ENCODE peak calls at places on chromosomes 4 and X, in five cellular contexts. M is left ventricle myocardium inferior, E is K562, L is psoas muscle, Z is heart left ventricle. Q is an unnamed sample.

GRCh38 chr4:19224820-19225219 is 1026.9 kb upstream of the SLIT2 start:
- DNase-seq in E (no peak), L (no peak), M (no peak), Z (no peak), Q (no peak)

GRCh38 chr4:6742507-6742906 is 26.5 kb downstream of the BLOC1S4 start:
- DNase-seq in E (no peak), Z (no peak), M (no peak), L (no peak), Q (no peak)

GRCh38 chr4:159142254-159142653 is 39.4 kb downstream of the RAPGEF2 start:
- DNase-seq in E (peak; percentile 11), L (no peak), M (no peak), Z (no peak), Q (no peak)

GRCh38 chr4:168119870-168120269 is 27.5 kb downstream of the ANXA10 start:
- DNase-seq in M (no peak), L (no peak), E (no peak), Z (no peak), Q (no peak)

GRCh38 chr4:128803783-128804182 is 5.7 kb upstream of the JADE1 start:
- DNase-seq in L (no peak), E (no peak), M (no peak), Z (no peak), Q (no peak)

GRCh38 chr4:52983563-52984303 is 121.6 kb downstream of the RASL11B start:
- DNase-seq in Z (no peak), L (no peak), E (peak; percentile 48), M (no peak), Q (no peak)

GRCh38 chr4:173217727-173218126 is 49.1 kb downstream of the GALNT7 start:
- DNase-seq in M (no peak), Z (no peak), L (no peak), E (no peak), Q (no peak)

GRCh38 chr4:56648245-56649151 is 32.6 kb downstream of the HOPX start:
- DNase-seq in M (no peak), L (no peak), E (no peak), Z (no peak), Q (no peak)

GRCh38 chr4:38310446-38311043 is 350.3 kb downstream of the PTTG2 start:
- DNase-seq in L (no peak), E (no peak), M (no peak), Z (no peak), Q (no peak)

GRCh38 chrX:29225670-29226069 is 638.4 kb downstream of the IL1RAPL1 start:
- DNase-seq in E (no peak), L (no peak), Z (no peak), M (no peak), Q (no peak)

GRCh38 chr4:4575284-4576211 is 33.7 kb upstream of the STX18 start:
- DNase-seq in M (peak; percentile 65), Z (peak; percentile 73), E (peak; percentile 82), L (peak; percentile 74), Q (peak; percentile 54)

GRCh38 chrX:71128915-71129765 is 10.7 kb downstream of the MED12 start:
- DNase-seq in Z (peak; percentile 60), L (peak; percentile 74), M (peak; percentile 59), E (peak; percentile 68), Q (peak; percentile 68)

DNA sequence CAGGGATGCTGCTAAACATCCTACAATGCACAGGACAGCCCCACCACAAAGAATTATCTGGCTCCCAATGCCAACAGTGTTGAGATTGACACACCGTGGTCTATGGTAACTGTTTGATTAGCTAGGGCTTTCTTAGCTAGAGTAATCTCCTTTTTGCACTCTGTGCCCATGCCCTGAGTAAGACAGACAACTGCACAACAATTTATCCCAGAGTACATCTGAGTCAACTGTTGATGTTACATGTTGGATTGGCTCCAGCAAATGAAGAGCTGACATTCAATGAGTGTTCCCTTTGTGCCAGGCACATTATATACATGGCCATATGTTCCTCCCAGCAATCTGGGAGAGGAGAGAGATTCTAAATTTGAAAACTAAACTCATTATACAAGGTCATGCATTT is 3.8 kb upstream of the FAM9C start:
- DNase-seq in Z (no peak), L (no peak), E (no peak), M (no peak), Q (no peak)
- H3K4me1 ChIP-seq in Z (no peaks in the 10 kb centered on the region), L (no peaks in the 10 kb centered on the region), E (peaks cover 9% of the 10 kb centered on the region), M (no peaks in the 10 kb centered on the region), Q (no peaks in the 10 kb centered on the region)

GRCh38 chrX:2698604-2699003 is 7.5 kb downstream of the CD99 start:
- DNase-seq in E (no peak), Z (no peak), L (no peak), M (no peak), Q (no peak)
- H3K4me1 ChIP-seq in E (peaks cover 9% of the 10 kb centered on the region), Z (peaks cover 97% of the 10 kb centered on the region), L (peaks cover 62% of the 10 kb centered on the region), M (peaks cover 99% of the 10 kb centered on the region), Q (peaks cover 68% of the 10 kb centered on the region)

GRCh38 chr4:73609688-73610087 is 10.5 kb downstream of the RASSF6 start:
- DNase-seq in M (no peak), L (no peak), E (no peak), Z (no peak), Q (no peak)

GRCh38 chr4:73603854-73604584 is 16.2 kb downstream of the RASSF6 start:
- DNase-seq in Z (no peak), E (no peak), L (no peak), M (no peak), Q (no peak)

GRCh38 chr4:73607375-73608026 is 12.7 kb downstream of the RASSF6 start:
- DNase-seq in M (no peak), E (no peak), Z (no peak), L (no peak), Q (no peak)

GRCh38 chr4:73608677-73609594 is 11.3 kb downstream of the RASSF6 start:
- DNase-seq in Z (no peak), L (no peak), E (no peak), M (no peak), Q (no peak)

DNA sequence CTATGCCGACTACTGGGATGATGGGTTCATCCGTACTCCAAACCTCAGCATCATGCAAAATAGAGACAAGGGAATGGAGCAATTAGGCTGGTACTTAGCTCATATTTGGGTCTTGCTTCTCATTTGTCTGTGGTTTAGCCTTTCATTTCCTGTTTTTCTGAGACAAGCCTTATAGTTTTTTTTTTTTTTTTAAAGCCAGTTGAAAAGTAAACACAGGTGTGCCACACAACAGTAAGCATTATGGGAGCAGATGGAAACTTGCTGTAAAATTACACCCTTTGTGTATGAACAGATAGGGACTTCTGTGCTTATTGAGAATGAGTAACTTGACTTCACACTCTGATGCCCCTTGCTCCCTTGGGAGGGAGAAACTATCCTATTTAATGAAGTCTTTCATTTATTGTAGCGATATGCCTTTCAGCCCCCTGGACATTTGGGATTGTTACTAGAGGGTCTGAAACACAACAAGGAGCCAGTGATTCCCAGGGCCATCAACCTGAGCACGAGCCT is 13.7 kb downstream of the RASSF6 start:
- DNase-seq in M (no peak), Z (no peak), L (no peak), E (no peak), Q (no peak)
- H3K4me1 ChIP-seq in M (no peaks in the 10 kb centered on the region), Z (no peaks in the 10 kb centered on the region), L (no peaks in the 10 kb centered on the region), E (no peaks in the 10 kb centered on the region), Q (no peaks in the 10 kb centered on the region)

GRCh38 chr4:68338625-68339024 is 11.3 kb downstream of the YTHDC1 start:
- DNase-seq in E (no peak), L (no peak), Z (no peak), M (no peak), Q (no peak)

GRCh38 chr4:68342139-68342538 is 7.8 kb downstream of the YTHDC1 start:
- DNase-seq in E (no peak), M (no peak), L (no peak), Z (no peak), Q (no peak)

GRCh38 chr4:68337522-68337921 is 12.4 kb downstream of the YTHDC1 start:
- DNase-seq in Z (no peak), M (no peak), L (no peak), E (no peak), Q (no peak)

GRCh38 chr4:68336530-68336929 is 13.4 kb downstream of the YTHDC1 start:
- DNase-seq in Z (no peak), M (no peak), L (no peak), E (no peak), Q (no peak)

GRCh38 chr4:68337004-68337403 is 12.9 kb downstream of the YTHDC1 start:
- DNase-seq in Z (no peak), E (no peak), M (no peak), L (no peak), Q (no peak)
- H3K4me1 ChIP-seq in Z (peaks cover 44% of the 10 kb centered on the region), E (no peaks in the 10 kb centered on the region), M (peaks cover 80% of the 10 kb centered on the region), L (peaks cover 42% of the 10 kb centered on the region), Q (peaks cover 14% of the 10 kb centered on the region)

GRCh38 chr4:119728692-119729593 is 100.3 kb upstream of the PDE5A start:
- DNase-seq in M (no peak), L (no peak), Z (no peak), E (no peak), Q (no peak)
- H3K4me1 ChIP-seq in M (peaks cover 45% of the 10 kb centered on the region), L (peaks cover 32% of the 10 kb centered on the region), Z (peaks cover 14% of the 10 kb centered on the region), E (no peaks in the 10 kb centered on the region), Q (peaks cover 21% of the 10 kb centered on the region)

DNA sequence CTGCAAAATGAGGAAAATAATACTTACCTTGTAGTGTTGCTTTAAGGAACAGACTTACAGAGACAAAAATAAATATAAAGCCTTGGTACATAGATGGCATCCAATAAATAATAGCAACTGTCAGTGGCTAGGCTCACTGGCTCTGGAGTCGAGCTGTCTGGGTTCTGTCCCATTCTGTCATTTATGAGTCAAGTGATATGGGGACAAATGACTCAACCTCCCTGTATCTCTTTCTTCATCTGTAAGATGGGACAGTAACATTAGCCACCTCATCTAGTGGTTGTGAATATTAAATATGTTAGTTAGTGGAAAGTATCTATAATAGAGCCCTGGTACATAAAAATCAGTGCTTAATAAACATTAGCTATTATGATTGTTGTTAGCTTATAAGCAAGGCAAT is 16.7 kb upstream of the GATB start:
- DNase-seq in L (no peak), E (no peak), M (no peak), Z (no peak), Q (no peak)
- H3K4me1 ChIP-seq in L (no peaks in the 10 kb centered on the region), E (no peaks in the 10 kb centered on the region), M (peaks cover 31% of the 10 kb centered on the region), Z (peaks cover 32% of the 10 kb centered on the region), Q (peaks cover 6% of the 10 kb centered on the region)

GRCh38 chr4:122845066-122845465 is 18.4 kb downstream of the FGF2 start:
- DNase-seq in M (no peak), E (no peak), Z (no peak), L (no peak), Q (no peak)

GRCh38 chr4:122845760-122846159 is 19.1 kb downstream of the FGF2 start:
- DNase-seq in M (no peak), E (no peak), L (no peak), Z (no peak), Q (no peak)

GRCh38 chr4:122847931-122848330 is 21.3 kb downstream of the FGF2 start:
- DNase-seq in M (no peak), Z (no peak), L (no peak), E (no peak), Q (no peak)

GRCh38 chr4:122842392-122842791 is 15.8 kb downstream of the FGF2 start:
- DNase-seq in M (no peak), Z (no peak), L (no peak), E (no peak), Q (no peak)

DNA sequence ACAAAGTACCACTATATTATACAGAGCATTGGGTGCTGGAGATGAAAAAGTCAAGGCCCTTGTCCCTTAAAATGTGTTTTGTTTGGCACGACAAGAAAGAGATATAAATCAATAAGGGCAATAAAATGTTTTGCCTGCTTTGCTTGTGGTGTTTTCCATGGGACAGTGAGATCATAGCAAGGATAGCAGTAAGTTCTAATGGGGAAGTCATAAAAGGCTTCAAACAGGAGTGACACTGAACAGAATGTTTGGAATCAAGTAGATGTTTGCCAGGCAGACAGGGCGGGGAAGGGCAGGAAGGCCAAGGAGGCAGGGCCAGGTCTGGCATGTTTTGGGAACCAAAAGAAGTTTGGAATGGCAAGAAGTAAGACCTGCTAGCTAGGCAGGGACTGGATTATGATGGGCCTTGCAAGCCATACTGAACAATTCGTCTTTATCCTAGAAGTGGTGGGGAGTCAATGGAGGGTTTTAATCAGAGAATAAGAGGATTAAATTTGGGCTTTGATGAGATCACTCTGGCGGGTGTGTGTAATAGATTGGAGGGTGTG is 16.4 kb downstream of the FGF2 start:
- DNase-seq in E (no peak), M (no peak), Z (no peak), L (no peak), Q (no peak)
- H3K4me1 ChIP-seq in E (no peaks in the 10 kb centered on the region), M (peaks cover 29% of the 10 kb centered on the region), Z (peaks cover 14% of the 10 kb centered on the region), L (no peaks in the 10 kb centered on the region), Q (no peaks in the 10 kb centered on the region)

Q was measured in testis.